ENCODE peak calls at places on chromosomes 1 and 21, in seven cellular contexts. Z, R, N, L, B, A and X are unnamed samples.

GRCh38 chr1:48471103-48471502 is 901 bp downstream of the SPATA6 start:
- DNase-seq in N (no peak), Z (peak; percentile 47), L (no peak), R (no peak), A (peak; percentile 36), B (peak; percentile 5), X (no peak)

GRCh38 chr1:101592861-101593260 is 356.0 kb downstream of the S1PR1 start:
- DNase-seq in Z (no peak), R (peak; percentile 40), N (no peak), A (no peak), L (no peak), B (no peak), X (no peak)

GRCh38 chr1:14228677-14229076 is 369.8 kb upstream of the KAZN start:
- DNase-seq in Z (no peak), R (no peak), A (no peak), N (no peak), L (no peak), B (no peak), X (no peak)

GRCh38 chr21:21247441-21247840 is 249.2 kb downstream of the NCAM2 start:
- DNase-seq in Z (no peak), A (no peak), B (no peak), R (no peak), N (no peak), L (no peak), X (no peak)

GRCh38 chr1:56933161-56933560 is 32.7 kb downstream of the C8B start:
- DNase-seq in R (no peak), Z (no peak), B (no peak), N (no peak), L (no peak), A (no peak), X (no peak)

GRCh38 chr1:116850436-116850835 is 59.3 kb upstream of the PTGFRN start:
- DNase-seq in N (no peak), Z (no peak), A (no peak), L (no peak), R (no peak), B (no peak), X (no peak)

GRCh38 chr1:182962554-182963115 is 9.7 kb upstream of the SHCBP1L start:
- DNase-seq in N (peak; percentile 88), B (peak; percentile 85), Z (peak; percentile 94), A (peak; percentile 97), L (peak; percentile 78), R (peak; percentile 92), X (peak; percentile 86)

GRCh38 chr1:25256578-25257129 is 9.4 kb upstream of the RSRP1 start:
- DNase-seq in B (no peak), A (no peak), R (peak; percentile 0), Z (no peak), L (no peak), N (no peak), X (no peak)

GRCh38 chr1:204409111-204409510 is 2.5 kb downstream of the PPP1R15B start:
- DNase-seq in L (no peak), A (peak; percentile 37), Z (no peak), B (no peak), R (no peak), N (no peak), X (no peak)

GRCh38 chr1:5448486-5448885 is 543.7 kb downstream of the NPHP4 start:
- DNase-seq in B (no peak), A (no peak), N (no peak), Z (no peak), R (no peak), L (no peak), X (peak; percentile 80)

GRCh38 chr1:15158506-15159165 is 5.1 kb downstream of the TMEM51 start:
- DNase-seq in B (no peak), N (no peak), A (peak; percentile 66), Z (no peak), R (no peak), L (no peak), X (no peak)

GRCh38 chr1:234938924-234939323 is 189.7 kb downstream of the TOMM20 start:
- DNase-seq in R (no peak), A (no peak), L (no peak), B (no peak), N (no peak), Z (no peak), X (no peak)
- H3K4me3 ChIP-seq in R (no peak overlapping the region), A (no peak overlapping the region), L (no peak overlapping the region), B (no peak overlapping the region), N (no peak overlapping the region), Z (no peak overlapping the region), X (no peak overlapping the region)

DNA sequence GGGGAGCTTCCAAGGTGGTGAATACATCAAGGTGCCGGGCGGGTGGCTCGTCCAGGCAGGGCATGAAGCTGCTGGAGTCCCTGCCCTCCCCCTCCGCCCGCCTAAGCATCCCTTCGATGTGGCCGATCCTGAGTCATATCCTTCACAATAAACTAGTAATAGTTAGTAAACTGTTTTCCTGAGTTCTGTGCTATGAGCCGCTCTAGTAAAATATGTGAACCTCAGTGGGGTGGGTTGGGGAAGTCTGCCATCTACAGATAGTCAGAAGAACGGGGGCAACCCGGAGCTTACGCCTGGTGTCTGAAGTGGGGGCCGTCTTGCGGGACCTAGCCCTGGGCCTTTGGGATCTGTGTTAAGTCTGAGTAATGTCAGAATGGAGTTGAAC is 21.6 kb downstream of the C2CD2 start:
- DNase-seq in R (no peak), N (no peak), B (no peak), Z (no peak), A (peak; percentile 91), L (no peak), X (no peak)
- H3K27me3 ChIP-seq in R (no peaks in the 10 kb centered on the region), N (no peaks in the 10 kb centered on the region), B (no peaks in the 10 kb centered on the region), Z (no peaks in the 10 kb centered on the region), A (no peaks in the 10 kb centered on the region), L (peaks cover 2% of the 10 kb centered on the region), X (no peaks in the 10 kb centered on the region)

GRCh38 chr1:196933531-196934189 is 9.9 kb upstream of the CFHR2 start:
- DNase-seq in R (no peak), L (peak; percentile 8), N (peak; percentile 1), B (no peak), A (no peak), Z (peak; percentile 42), X (peak; percentile 20)
- H3K4me3 ChIP-seq in R (no peak overlapping the region), L (no peak overlapping the region), N (no peak overlapping the region), B (no peak overlapping the region), A (no peak overlapping the region), Z (no peak overlapping the region), X (no peak overlapping the region)

GRCh38 chr1:100496896-100497295 is 41.0 kb upstream of the GPR88 start:
- DNase-seq in B (no peak), L (no peak), A (no peak), N (no peak), R (no peak), Z (no peak), X (no peak)
- H3K27me3 ChIP-seq in B (no peaks in the 10 kb centered on the region), L (no peaks in the 10 kb centered on the region), A (no peaks in the 10 kb centered on the region), N (no peaks in the 10 kb centered on the region), R (no peaks in the 10 kb centered on the region), Z (no peaks in the 10 kb centered on the region), X (no peaks in the 10 kb centered on the region)

GRCh38 chr1:9427388-9427787 is 111.9 kb upstream of the SLC25A33 start:
- DNase-seq in Z (no peak), N (no peak), L (no peak), R (no peak), A (no peak), B (no peak), X (no peak)

GRCh38 chr1:9426291-9426711 is 113.0 kb upstream of the SLC25A33 start:
- DNase-seq in B (no peak), A (no peak), L (no peak), R (no peak), Z (no peak), N (no peak), X (no peak)

GRCh38 chr1:9425859-9426258 is 113.4 kb upstream of the SLC25A33 start:
- DNase-seq in A (no peak), N (no peak), Z (no peak), L (no peak), R (no peak), B (no peak), X (no peak)

GRCh38 chr1:9428601-9429368 is 110.5 kb upstream of the SLC25A33 start:
- DNase-seq in A (peak; percentile 98), L (peak; percentile 93), N (peak; percentile 96), Z (peak; percentile 99), B (peak; percentile 98), R (peak; percentile 99), X (peak; percentile 95)

GRCh38 chr1:9429369-9429766 is 109.9 kb upstream of the SLC25A33 start:
- DNase-seq in A (no peak), R (no peak), L (no peak), Z (no peak), N (no peak), B (no peak), X (no peak)
- H3K4me3 ChIP-seq in A (peak overlapping the region; percentile 74), R (peak overlapping the region; percentile 55), L (peak overlapping the region; percentile 73), Z (peak overlapping the region; percentile 51), N (peak overlapping the region; percentile 67), B (peak overlapping the region; percentile 42), X (peak overlapping the region; percentile 63)

DNA sequence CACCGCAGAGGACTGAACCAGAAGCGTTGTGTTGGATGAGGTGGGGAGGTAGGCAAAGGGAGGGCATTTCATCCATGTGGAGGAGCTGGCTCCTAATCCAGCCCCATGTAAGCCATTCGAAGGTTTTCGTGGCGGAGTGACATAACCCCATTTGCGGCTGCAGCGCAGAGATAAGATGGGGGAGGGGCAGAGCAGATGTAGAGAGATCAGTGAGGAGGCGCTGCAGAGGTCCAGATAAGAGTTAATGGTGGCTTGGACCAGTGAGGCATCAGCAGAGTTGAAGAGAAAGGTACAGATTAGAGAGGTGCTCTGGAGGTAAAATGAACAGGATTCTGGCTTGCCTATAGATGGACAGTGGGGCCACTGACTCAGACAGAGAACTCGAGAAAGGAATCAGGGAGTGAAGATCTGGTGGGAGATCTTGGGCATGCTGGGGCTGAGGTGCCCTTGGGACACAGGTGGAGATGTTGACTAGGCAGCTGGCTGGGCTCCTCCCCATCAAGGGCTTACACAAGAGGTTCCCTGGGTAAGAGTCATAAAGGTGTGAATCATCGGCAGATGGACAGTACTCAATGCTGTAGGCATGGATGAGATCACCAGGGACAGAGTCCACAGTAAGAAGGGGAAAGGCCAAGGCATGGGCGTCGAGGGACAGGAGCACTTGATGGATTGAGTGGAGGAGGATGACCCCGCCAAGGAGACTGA is 7.8 kb upstream of the PTPRF start:
- DNase-seq in A (peak; percentile 93), B (no peak), L (no peak), N (no peak), Z (no peak), R (no peak), X (no peak)
- H3K27me3 ChIP-seq in A (peaks cover 4% of the 10 kb centered on the region), B (peaks cover 34% of the 10 kb centered on the region), L (no peaks in the 10 kb centered on the region), N (no peaks in the 10 kb centered on the region), Z (no peaks in the 10 kb centered on the region), R (no peaks in the 10 kb centered on the region), X (peaks cover 3% of the 10 kb centered on the region)

GRCh38 chr1:212699104-212699838 is 369 bp downstream of the BATF3 start:
- DNase-seq in R (peak; percentile 67), N (peak; percentile 78), Z (peak; percentile 88), L (peak; percentile 65), A (peak; percentile 81), B (no peak), X (peak; percentile 91)

GRCh38 chr1:212700597-212700891 is 904 bp upstream of the BATF3 start:
- DNase-seq in L (no peak), Z (no peak), B (no peak), N (peak; percentile 48), R (no peak), A (peak; percentile 24), X (no peak)

GRCh38 chr1:212699839-212700596 is at the start of gene BATF3:
- DNase-seq in L (peak; percentile 35), B (peak; percentile 61), R (peak; percentile 65), Z (peak; percentile 44), N (peak; percentile 73), A (peak; percentile 69), X (peak; percentile 78)

GRCh38 chr1:212696721-212697331 is 2.8 kb downstream of the BATF3 start:
- DNase-seq in N (no peak), R (no peak), A (no peak), Z (no peak), B (no peak), L (no peak), X (no peak)

GRCh38 chr1:212698467-212699103 is 1.1 kb downstream of the BATF3 start:
- DNase-seq in N (no peak), B (no peak), Z (no peak), A (no peak), L (no peak), R (no peak), X (no peak)
- H3K4me3 ChIP-seq in N (peak overlapping the region; percentile 50), B (peak overlapping the region; percentile 70), Z (peak overlapping the region; percentile 68), A (peak overlapping the region; percentile 72), L (peak overlapping the region; percentile 43), R (peak overlapping the region; percentile 49), X (peak overlapping the region; percentile 57)